ENCODE peak calls at places on chromosomes 5 and 9, in six cellular contexts. L, U, G, D, W and R are unnamed samples.

GRCh38 chr5:38453921-38454320 is 102.5 kb downstream of the LIFR start:
- DNase-seq in L (no peak), U (no peak), G (no peak), D (no peak), W (no peak), R (no peak)

GRCh38 chr5:73694089-73694488 is 68.1 kb downstream of the ARHGEF28 start:
- DNase-seq in L (no peak), U (no peak), G (no peak), D (no peak), W (no peak), R (no peak)

GRCh38 chr9:26426732-26427131 is 465.9 kb downstream of the CAAP1 start:
- DNase-seq in L (no peak), U (no peak), G (no peak), D (no peak), W (peak), R (no peak)

GRCh38 chr5:143471041-143471509 is 67.6 kb upstream of the NR3C1 start:
- DNase-seq in L (no peak), U (no peak), G (no peak), D (no peak), W (no peak), R (peak)

GRCh38 chr9:124079176-124079925 is 67.8 kb downstream of the LHX2 start:
- DNase-seq in L (no peak), U (no peak), G (no peak), D (no peak), W (peak), R (peak)

GRCh38 chr5:150272531-150272930 is 17.0 kb downstream of the CAMK2A start:
- DNase-seq in L (no peak), U (no peak), G (peak), D (peak), W (peak), R (peak)

GRCh38 chr5:43078956-43079355 is 38.8 kb upstream of the ANXA2R start:
- DNase-seq in L (no peak), U (no peak), G (no peak), D (no peak), W (no peak), R (peak)

GRCh38 chr5:33310471-33310870 is 130.3 kb upstream of the TARS1 start:
- DNase-seq in L (no peak), U (no peak), G (no peak), D (no peak), W (no peak), R (peak)

GRCh38 chr5:154652746-154653417 is 102.3 kb upstream of the LARP1 start:
- DNase-seq in L (no peak), U (no peak), G (no peak), D (no peak), W (no peak), R (no peak)

GRCh38 chr9:122217640-122218039 is 11.1 kb downstream of the LHX6 start:
- DNase-seq in L (no peak), U (no peak), G (no peak), D (peak), W (no peak), R (no peak)

GRCh38 chr9:130949188-130950038 is 10.4 kb upstream of the FIBCD1 start:
- DNase-seq in L (no peak), U (no peak), G (no peak), D (no peak), W (no peak), R (no peak)

GRCh38 chr9:129834489-129835127 is 467 bp downstream of the C9orf78 start:
- DNase-seq in L (no peak), U (peak), G (peak), D (no peak), W (no peak), R (no peak)

GRCh38 chr9:137968235-137968634 is 90.7 kb downstream of the CACNA1B start:
- DNase-seq in L (no peak), U (no peak), G (peak), D (no peak), W (no peak), R (no peak)

GRCh38 chr9:76987594-76988200 is 31.8 kb upstream of the FOXB2 start:
- DNase-seq in L (peak), U (no peak), G (no peak), D (peak), W (peak), R (peak)

GRCh38 chr9:211036-211435 is 3.6 kb upstream of the DOCK8 start:
- DNase-seq in L (no peak), U (no peak), G (no peak), D (no peak), W (no peak), R (no peak)

GRCh38 chr9:109319631-109320233 is 1.1 kb downstream of the EPB41L4B start:
- DNase-seq in L (no peak), U (no peak), G (peak), D (no peak), W (no peak), R (no peak)

GRCh38 chr5:1874820-1875219 is 7.9 kb downstream of the IRX4 start:
- DNase-seq in L (peak), U (no peak), G (no peak), D (no peak), W (no peak), R (no peak)

GRCh38 chr9:129858167-129858962 is 23.1 kb downstream of the USP20 start:
- DNase-seq in L (no peak), U (no peak), G (no peak), D (no peak), W (peak), R (no peak)

GRCh38 chr5:95087819-95088317 is 197.0 kb downstream of the MCTP1 start:
- DNase-seq in L (no peak), U (no peak), G (no peak), D (no peak), W (no peak), R (no peak)

GRCh38 chr5:15249152-15249551 is 250.8 kb upstream of the FBXL7 start:
- DNase-seq in L (no peak), U (no peak), G (no peak), D (no peak), W (no peak), R (peak)

GRCh38 chr5:139765409-139766217 is 30.0 kb upstream of the PSD2 start:
- DNase-seq in L (no peak), U (peak), G (peak), D (peak), W (peak), R (peak)

GRCh38 chr9:134317431-134318414 is 8.5 kb upstream of the RXRA start:
- DNase-seq in L (no peak), U (no peak), G (no peak), D (no peak), W (peak), R (no peak)

GRCh38 chr5:73031839-73032238 is 76.0 kb downstream of the FCHO2 start:
- DNase-seq in L (no peak), U (no peak), G (peak), D (no peak), W (peak), R (peak)

GRCh38 chr9:136831720-136832104 is 10.6 kb upstream of the AJM1 start:
- DNase-seq in L (no peak), U (no peak), G (no peak), D (no peak), W (no peak), R (no peak)

GRCh38 chr9:98940278-98940677 is 3.4 kb upstream of the COL15A1 start:
- DNase-seq in L (no peak), U (no peak), G (no peak), D (no peak), W (no peak), R (no peak)

GRCh38 chr5:58322453-58322852 is 137.4 kb downstream of the PLK2 start:
- DNase-seq in L (no peak), U (no peak), G (no peak), D (no peak), W (no peak), R (peak)

GRCh38 chr5:72925336-72926010 is 30.4 kb upstream of the FCHO2 start:
- DNase-seq in L (no peak), U (no peak), G (no peak), D (no peak), W (peak), R (no peak)

GRCh38 chr9:126440938-126441337 is 114.3 kb downstream of the MVB12B start:
- DNase-seq in L (no peak), U (no peak), G (no peak), D (no peak), W (peak), R (peak)

GRCh38 chr9:15157371-15157770 is 149.6 kb downstream of the TTC39B start:
- DNase-seq in L (no peak), U (no peak), G (no peak), D (no peak), W (no peak), R (peak)

GRCh38 chr9:70600479-70600878 is 186.0 kb upstream of the KLF9 start:
- DNase-seq in L (no peak), U (no peak), G (no peak), D (no peak), W (no peak), R (peak)

GRCh38 chr5:126808619-126809018 is 31.7 kb downstream of the LMNB1 start:
- DNase-seq in L (no peak), U (no peak), G (peak), D (no peak), W (no peak), R (peak)

GRCh38 chr5:10235350-10235749 is 14.3 kb downstream of the ATPSCKMT start:
- DNase-seq in L (no peak), U (no peak), G (no peak), D (no peak), W (peak), R (peak)